ENCODE peak calls at places on chromosomes 2 and 18, in six cellular contexts. One of them, this sample, is unnamed.

GRCh38 chr2:209519271-209519670 is 95.4 kb downstream of the MAP2 start:
- DNase-seq in HFF-Myc: no peak
- DNase-seq in dorsolateral prefrontal cortex: no peak
- DNase-seq in endothelial cell of umbilical vein: no peak
- DNase-seq in brain microvascular endothelial cell: no peak
- DNase-seq in AG04450: no peak
- DNase-seq in this sample: no peak

GRCh38 chr2:201220102-201220570 is 37.2 kb downstream of the CASP10 start:
- DNase-seq in dorsolateral prefrontal cortex: no peak
- DNase-seq in brain microvascular endothelial cell: no peak
- DNase-seq in endothelial cell of umbilical vein: peak; percentile 92
- DNase-seq in AG04450: no peak
- DNase-seq in HFF-Myc: no peak
- DNase-seq in this sample: no peak

GRCh38 chr2:9336209-9336533 is 87.2 kb downstream of the ITGB1BP1 start:
- DNase-seq in dorsolateral prefrontal cortex: no peak
- DNase-seq in endothelial cell of umbilical vein: peak; percentile 17
- DNase-seq in brain microvascular endothelial cell: peak; percentile 55
- DNase-seq in HFF-Myc: peak; percentile 46
- DNase-seq in AG04450: no peak
- DNase-seq in this sample: no peak

GRCh38 chr2:134836986-134837385 is 1.4 kb upstream of the ACMSD start:
- DNase-seq in AG04450: peak; percentile 50
- DNase-seq in endothelial cell of umbilical vein: no peak
- DNase-seq in dorsolateral prefrontal cortex: no peak
- DNase-seq in HFF-Myc: peak; percentile 5
- DNase-seq in brain microvascular endothelial cell: peak; percentile 76
- DNase-seq in this sample: peak; percentile 94

GRCh38 chr2:181471783-181472182 is 14.6 kb downstream of the ITGA4 start:
- DNase-seq in endothelial cell of umbilical vein: no peak
- DNase-seq in AG04450: no peak
- DNase-seq in dorsolateral prefrontal cortex: no peak
- DNase-seq in brain microvascular endothelial cell: no peak
- DNase-seq in HFF-Myc: no peak
- DNase-seq in this sample: peak; percentile 39

GRCh38 chr2:133937669-133938068 is 316.2 kb upstream of the MGAT5 start:
- DNase-seq in HFF-Myc: no peak
- DNase-seq in endothelial cell of umbilical vein: no peak
- DNase-seq in dorsolateral prefrontal cortex: no peak
- DNase-seq in brain microvascular endothelial cell: peak; percentile 1
- DNase-seq in AG04450: no peak
- DNase-seq in this sample: no peak

GRCh38 chr2:80499095-80499494 is 194.5 kb upstream of the LRRTM1 start:
- DNase-seq in HFF-Myc: peak; percentile 25
- DNase-seq in endothelial cell of umbilical vein: no peak
- DNase-seq in dorsolateral prefrontal cortex: peak; percentile 11
- DNase-seq in AG04450: peak; percentile 29
- DNase-seq in brain microvascular endothelial cell: peak; percentile 22
- DNase-seq in this sample: peak; percentile 19

GRCh38 chr2:197847666-197848401 is 43.4 kb downstream of the PLCL1 start:
- DNase-seq in AG04450: no peak
- DNase-seq in endothelial cell of umbilical vein: no peak
- DNase-seq in HFF-Myc: no peak
- DNase-seq in dorsolateral prefrontal cortex: no peak
- DNase-seq in brain microvascular endothelial cell: no peak
- DNase-seq in this sample: no peak

GRCh38 chr18:12307871-12308385 is at the start of gene TUBB6:
- DNase-seq in endothelial cell of umbilical vein: peak; percentile 85
- DNase-seq in dorsolateral prefrontal cortex: no peak
- DNase-seq in AG04450: no peak
- DNase-seq in HFF-Myc: no peak
- DNase-seq in brain microvascular endothelial cell: peak; percentile 72
- DNase-seq in this sample: no peak

GRCh38 chr2:127463155-127463991 is 45.1 kb downstream of the PROC start:
- DNase-seq in AG04450: no peak
- DNase-seq in endothelial cell of umbilical vein: no peak
- DNase-seq in HFF-Myc: no peak
- DNase-seq in dorsolateral prefrontal cortex: no peak
- DNase-seq in brain microvascular endothelial cell: no peak
- DNase-seq in this sample: no peak

GRCh38 chr2:184190725-184191124 is 407.6 kb upstream of the ZNF804A start:
- DNase-seq in HFF-Myc: no peak
- DNase-seq in AG04450: no peak
- DNase-seq in brain microvascular endothelial cell: no peak
- DNase-seq in dorsolateral prefrontal cortex: no peak
- DNase-seq in endothelial cell of umbilical vein: no peak
- DNase-seq in this sample: no peak

GRCh38 chr18:10514621-10515020 is 11.2 kb upstream of the NAPG start:
- DNase-seq in endothelial cell of umbilical vein: no peak
- DNase-seq in HFF-Myc: no peak
- DNase-seq in dorsolateral prefrontal cortex: no peak
- DNase-seq in AG04450: no peak
- DNase-seq in brain microvascular endothelial cell: no peak
- DNase-seq in this sample: no peak

GRCh38 chr2:235594041-235594440 is 100.2 kb downstream of the AGAP1 start:
- DNase-seq in HFF-Myc: peak; percentile 59
- DNase-seq in endothelial cell of umbilical vein: peak; percentile 62
- DNase-seq in dorsolateral prefrontal cortex: no peak
- DNase-seq in AG04450: peak; percentile 73
- DNase-seq in brain microvascular endothelial cell: no peak
- DNase-seq in this sample: no peak

GRCh38 chr18:48408727-48409590 is at the start of gene ZBTB7C:
- DNase-seq in dorsolateral prefrontal cortex: peak; percentile 16
- DNase-seq in brain microvascular endothelial cell: no peak
- DNase-seq in AG04450: no peak
- DNase-seq in endothelial cell of umbilical vein: peak; percentile 3
- DNase-seq in HFF-Myc: no peak
- DNase-seq in this sample: no peak

GRCh38 chr2:220366765-220367164 is 739.3 kb downstream of the SLC4A3 start:
- DNase-seq in HFF-Myc: no peak
- DNase-seq in endothelial cell of umbilical vein: no peak
- DNase-seq in brain microvascular endothelial cell: no peak
- DNase-seq in AG04450: no peak
- DNase-seq in dorsolateral prefrontal cortex: no peak
- DNase-seq in this sample: no peak

GRCh38 chr18:25464211-25464610 is 112.2 kb upstream of the ZNF521 start:
- DNase-seq in brain microvascular endothelial cell: peak; percentile 1
- DNase-seq in endothelial cell of umbilical vein: no peak
- DNase-seq in HFF-Myc: peak; percentile 73
- DNase-seq in AG04450: peak; percentile 84
- DNase-seq in dorsolateral prefrontal cortex: no peak
- DNase-seq in this sample: no peak
- H3K4me3 ChIP-seq in brain microvascular endothelial cell: no peak overlapping the region
- H3K4me3 ChIP-seq in endothelial cell of umbilical vein: no peak overlapping the region
- H3K4me3 ChIP-seq in HFF-Myc: no peak overlapping the region
- H3K4me3 ChIP-seq in AG04450: no peak overlapping the region
- H3K4me3 ChIP-seq in dorsolateral prefrontal cortex: no peak overlapping the region
- H3K4me3 ChIP-seq in this sample: no peak overlapping the region

GRCh38 chr18:21389283-21389682 is 147.3 kb downstream of the GREB1L start:
- DNase-seq in HFF-Myc: no peak
- DNase-seq in brain microvascular endothelial cell: no peak
- DNase-seq in AG04450: no peak
- DNase-seq in endothelial cell of umbilical vein: no peak
- DNase-seq in dorsolateral prefrontal cortex: no peak
- DNase-seq in this sample: no peak
- TF ChIP-seq CTCF in HFF-Myc: no peak
- TF ChIP-seq CTCF in brain microvascular endothelial cell: no peak
- TF ChIP-seq CTCF in AG04450: no peak
- TF ChIP-seq CTCF in endothelial cell of umbilical vein: no peak
- TF ChIP-seq CTCF in dorsolateral prefrontal cortex: no peak
- TF ChIP-seq CTCF in this sample: peak; percentile 27

GRCh38 chr2:117875786-117876185 is 61.3 kb downstream of the DDX18 start:
- DNase-seq in HFF-Myc: no peak
- DNase-seq in AG04450: no peak
- DNase-seq in endothelial cell of umbilical vein: no peak
- DNase-seq in brain microvascular endothelial cell: no peak
- DNase-seq in dorsolateral prefrontal cortex: no peak
- DNase-seq in this sample: no peak

GRCh38 chr2:117879003-117879402 is 64.5 kb downstream of the DDX18 start:
- DNase-seq in endothelial cell of umbilical vein: no peak
- DNase-seq in brain microvascular endothelial cell: no peak
- DNase-seq in HFF-Myc: no peak
- DNase-seq in AG04450: no peak
- DNase-seq in dorsolateral prefrontal cortex: no peak
- DNase-seq in this sample: no peak
- H3K4me3 ChIP-seq in endothelial cell of umbilical vein: no peak overlapping the region
- H3K4me3 ChIP-seq in brain microvascular endothelial cell: no peak overlapping the region
- H3K4me3 ChIP-seq in HFF-Myc: no peak overlapping the region
- H3K4me3 ChIP-seq in AG04450: no peak overlapping the region
- H3K4me3 ChIP-seq in dorsolateral prefrontal cortex: no peak overlapping the region
- H3K4me3 ChIP-seq in this sample: no peak overlapping the region

DNA sequence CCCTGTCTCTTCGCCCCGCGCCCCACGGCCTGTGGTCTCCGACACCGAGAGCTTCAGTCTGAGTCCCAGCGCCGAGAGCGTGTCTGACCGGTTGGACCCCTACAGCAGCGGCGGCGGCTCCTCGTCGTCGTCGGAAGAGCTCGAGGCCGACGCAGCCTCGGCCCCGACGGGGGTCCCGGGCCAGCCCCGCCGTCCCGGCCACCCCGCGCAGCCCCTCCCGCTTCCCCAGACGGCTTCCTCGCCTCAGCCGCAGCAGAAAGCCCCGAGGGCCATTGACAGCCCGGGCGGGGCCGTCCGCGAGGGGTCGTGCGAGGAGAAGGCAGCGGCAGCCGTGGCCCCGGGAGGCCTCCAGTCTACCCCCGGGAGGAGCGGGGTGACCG is 1.3 kb downstream of the PHLPP1 start:
- DNase-seq in HFF-Myc: no peak
- DNase-seq in dorsolateral prefrontal cortex: peak; percentile 22
- DNase-seq in AG04450: no peak
- DNase-seq in endothelial cell of umbilical vein: peak; percentile 46
- DNase-seq in brain microvascular endothelial cell: peak; percentile 10
- DNase-seq in this sample: no peak
- TF ChIP-seq CTCF in HFF-Myc: peak; percentile 10
- TF ChIP-seq CTCF in dorsolateral prefrontal cortex: peak; percentile 41
- TF ChIP-seq CTCF in AG04450: no peak
- TF ChIP-seq CTCF in endothelial cell of umbilical vein: no peak
- TF ChIP-seq CTCF in brain microvascular endothelial cell: peak; percentile 10
- TF ChIP-seq CTCF in this sample: no peak

DNA sequence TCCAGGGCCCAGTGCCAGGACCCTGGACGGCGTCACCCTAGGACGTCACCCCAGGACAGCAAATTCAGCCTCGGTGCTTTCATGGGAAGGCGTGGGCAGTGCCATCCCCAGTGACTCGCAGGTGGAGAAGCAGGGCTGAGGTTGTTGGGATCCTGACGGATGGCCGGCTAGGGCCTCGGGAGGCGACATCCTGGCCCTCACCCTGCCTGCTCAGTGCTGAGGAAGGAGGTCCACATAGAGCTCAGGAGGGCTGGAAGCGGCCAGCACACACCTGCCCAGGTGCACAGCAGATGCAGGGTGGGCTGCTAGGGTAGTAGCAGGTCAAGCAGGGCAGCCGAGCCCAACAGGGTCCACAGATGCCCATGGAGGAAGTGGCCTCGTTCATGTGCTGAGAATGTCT is 482.0 kb upstream of the SALL3 start:
- DNase-seq in dorsolateral prefrontal cortex: no peak
- DNase-seq in endothelial cell of umbilical vein: no peak
- DNase-seq in HFF-Myc: no peak
- DNase-seq in AG04450: no peak
- DNase-seq in brain microvascular endothelial cell: no peak
- DNase-seq in this sample: no peak
- H3K4me3 ChIP-seq in dorsolateral prefrontal cortex: no peak overlapping the region
- H3K4me3 ChIP-seq in endothelial cell of umbilical vein: no peak overlapping the region
- H3K4me3 ChIP-seq in HFF-Myc: no peak overlapping the region
- H3K4me3 ChIP-seq in AG04450: no peak overlapping the region
- H3K4me3 ChIP-seq in brain microvascular endothelial cell: no peak overlapping the region
- H3K4me3 ChIP-seq in this sample: no peak overlapping the region

GRCh38 chr2:43218221-43218549 is 8.2 kb downstream of the ZFP36L2 start:
- DNase-seq in HFF-Myc: no peak
- DNase-seq in brain microvascular endothelial cell: peak; percentile 37
- DNase-seq in dorsolateral prefrontal cortex: no peak
- DNase-seq in endothelial cell of umbilical vein: no peak
- DNase-seq in AG04450: no peak
- DNase-seq in this sample: no peak

GRCh38 chr2:43217228-43218220 is 8.9 kb downstream of the ZFP36L2 start:
- DNase-seq in endothelial cell of umbilical vein: no peak
- DNase-seq in HFF-Myc: no peak
- DNase-seq in dorsolateral prefrontal cortex: no peak
- DNase-seq in AG04450: no peak
- DNase-seq in brain microvascular endothelial cell: no peak
- DNase-seq in this sample: no peak

GRCh38 chr2:43219383-43220228 is 6.8 kb downstream of the ZFP36L2 start:
- DNase-seq in dorsolateral prefrontal cortex: no peak
- DNase-seq in AG04450: no peak
- DNase-seq in HFF-Myc: peak; percentile 85
- DNase-seq in endothelial cell of umbilical vein: peak; percentile 84
- DNase-seq in brain microvascular endothelial cell: peak; percentile 65
- DNase-seq in this sample: no peak

GRCh38 chr2:43220229-43220981 is 6.0 kb downstream of the ZFP36L2 start:
- DNase-seq in dorsolateral prefrontal cortex: no peak
- DNase-seq in HFF-Myc: no peak
- DNase-seq in AG04450: no peak
- DNase-seq in endothelial cell of umbilical vein: peak; percentile 71
- DNase-seq in brain microvascular endothelial cell: peak; percentile 7
- DNase-seq in this sample: no peak

GRCh38 chr2:43218550-43219382 is 7.6 kb downstream of the ZFP36L2 start:
- DNase-seq in HFF-Myc: no peak
- DNase-seq in brain microvascular endothelial cell: peak; percentile 4
- DNase-seq in dorsolateral prefrontal cortex: no peak
- DNase-seq in endothelial cell of umbilical vein: peak; percentile 53
- DNase-seq in AG04450: no peak
- DNase-seq in this sample: no peak
- TF ChIP-seq CTCF in HFF-Myc: no peak
- TF ChIP-seq CTCF in brain microvascular endothelial cell: no peak
- TF ChIP-seq CTCF in dorsolateral prefrontal cortex: no peak
- TF ChIP-seq CTCF in endothelial cell of umbilical vein: no peak
- TF ChIP-seq CTCF in AG04450: no peak
- TF ChIP-seq CTCF in this sample: no peak

DNA sequence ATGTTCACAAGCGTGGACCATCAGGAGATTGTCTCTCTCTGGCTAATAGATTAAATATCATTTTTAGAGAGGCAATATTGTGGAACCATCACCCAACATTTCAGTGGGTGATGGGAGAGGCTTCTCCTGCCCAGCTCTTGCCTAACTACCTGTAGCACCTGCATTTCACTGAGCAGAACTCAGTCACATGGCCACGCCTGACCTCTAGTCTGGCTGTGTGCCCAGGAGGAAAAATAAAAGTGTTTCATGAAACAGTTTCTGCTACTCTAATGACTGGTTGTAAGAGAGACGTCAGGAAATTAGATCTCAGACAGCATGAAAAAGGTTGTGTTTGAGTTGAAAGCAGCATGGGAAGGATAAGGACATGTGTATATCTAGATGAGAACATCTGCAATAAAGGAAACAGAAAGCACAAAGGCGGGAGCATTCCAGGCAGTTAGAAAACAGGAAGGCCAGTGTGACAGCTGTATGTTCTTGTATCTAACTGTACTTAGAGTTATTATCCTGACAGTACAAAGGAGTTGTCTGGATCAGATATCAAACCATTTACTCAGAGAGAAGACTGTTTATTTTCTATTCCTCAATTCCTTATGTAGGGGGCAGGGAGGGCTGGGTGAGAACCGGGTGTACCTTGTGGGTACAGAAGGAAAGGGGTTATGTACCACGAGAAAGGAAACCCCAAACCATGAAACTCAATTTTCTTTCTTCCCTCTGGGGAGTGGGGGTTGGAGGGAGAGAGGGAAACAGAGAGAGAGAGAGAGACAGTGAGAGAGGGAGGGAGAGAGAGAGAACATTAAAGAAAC is 307.5 kb upstream of the VWC2L start:
- DNase-seq in brain microvascular endothelial cell: no peak
- DNase-seq in AG04450: no peak
- DNase-seq in HFF-Myc: no peak
- DNase-seq in endothelial cell of umbilical vein: peak; percentile 35
- DNase-seq in dorsolateral prefrontal cortex: no peak
- DNase-seq in this sample: no peak
- H3K4me3 ChIP-seq in brain microvascular endothelial cell: no peak overlapping the region
- H3K4me3 ChIP-seq in AG04450: no peak overlapping the region
- H3K4me3 ChIP-seq in HFF-Myc: no peak overlapping the region
- H3K4me3 ChIP-seq in endothelial cell of umbilical vein: no peak overlapping the region
- H3K4me3 ChIP-seq in dorsolateral prefrontal cortex: no peak overlapping the region
- H3K4me3 ChIP-seq in this sample: no peak overlapping the region

GRCh38 chr18:76960528-76961035 is 138.2 kb downstream of the ZNF236 start:
- DNase-seq in HFF-Myc: no peak
- DNase-seq in dorsolateral prefrontal cortex: no peak
- DNase-seq in endothelial cell of umbilical vein: no peak
- DNase-seq in brain microvascular endothelial cell: no peak
- DNase-seq in AG04450: no peak
- DNase-seq in this sample: no peak
- TF ChIP-seq CTCF in HFF-Myc: no peak
- TF ChIP-seq CTCF in dorsolateral prefrontal cortex: no peak
- TF ChIP-seq CTCF in endothelial cell of umbilical vein: no peak
- TF ChIP-seq CTCF in brain microvascular endothelial cell: no peak
- TF ChIP-seq CTCF in AG04450: no peak
- TF ChIP-seq CTCF in this sample: no peak

This sample was measured in epithelial cell of proximal tubule.